ENCODE peak calls at places on chromosome 21, in six cellular contexts. Y is astrocyte of the spinal cord, T is GF-D8, O is AG10803, D is T1000, I is germinal center. M is an unnamed sample.

GRCh38 chr21:43865471-43866181 is 603 bp downstream of the AGPAT3 start:
- DNase-seq in Y (no peak), T (no peak), O (peak), D (no peak), I (peak), M (peak)

GRCh38 chr21:45533731-45534571 is 8.3 kb downstream of the SLC19A1 start:
- DNase-seq in Y (no peak), T (no peak), O (no peak), D (no peak), I (no peak), M (no peak)

GRCh38 chr21:45211661-45212060 is 76.0 kb downstream of the POFUT2 start:
- DNase-seq in Y (no peak), T (peak), O (no peak), D (no peak), I (no peak), M (no peak)

GRCh38 chr21:31612889-31613785 is 46.4 kb upstream of the SOD1 start:
- DNase-seq in Y (no peak), T (no peak), O (peak), D (no peak), I (no peak), M (peak)

GRCh38 chr21:42063578-42064521 is 7.3 kb upstream of the UMODL1 start:
- DNase-seq in Y (no peak), T (no peak), O (no peak), D (no peak), I (peak), M (no peak)

GRCh38 chr21:42199488-42200463 is 19.2 kb upstream of the ABCG1 start:
- DNase-seq in Y (peak), T (peak), O (peak), D (no peak), I (no peak), M (peak)

GRCh38 chr21:35749904-35750303 is 310.4 kb downstream of the SETD4 start:
- DNase-seq in Y (no peak), T (no peak), O (no peak), D (no peak), I (no peak), M (no peak)

GRCh38 chr21:19998450-19998849 is 999.8 kb upstream of the NCAM2 start:
- DNase-seq in Y (no peak), T (no peak), O (no peak), D (no peak), I (no peak), M (no peak)

GRCh38 chr21:41706263-41706639 is 60.6 kb downstream of the RIPK4 start:
- DNase-seq in Y (no peak), T (no peak), O (no peak), D (no peak), I (no peak), M (no peak)

GRCh38 chr21:38319781-38320180 is 63.0 kb downstream of the KCNJ15 start:
- DNase-seq in Y (no peak), T (no peak), O (peak), D (no peak), I (no peak), M (peak)

GRCh38 chr21:38982096-38982495 is 176.4 kb downstream of the ETS2 start:
- DNase-seq in Y (no peak), T (no peak), O (peak), D (no peak), I (no peak), M (peak)

GRCh38 chr21:35016071-35016470 is 33.0 kb downstream of the RUNX1 start:
- DNase-seq in Y (no peak), T (no peak), O (no peak), D (no peak), I (no peak), M (no peak)

GRCh38 chr21:15409031-15409430 is 320.8 kb upstream of the USP25 start:
- DNase-seq in Y (no peak), T (no peak), O (no peak), D (no peak), I (no peak), M (no peak)

GRCh38 chr21:29384608-29385359 is 86.1 kb downstream of the BACH1 start:
- DNase-seq in Y (no peak), T (no peak), O (no peak), D (no peak), I (no peak), M (no peak)

GRCh38 chr21:17688912-17689874 is 76.5 kb upstream of the BTG3 start:
- DNase-seq in Y (peak), T (peak), O (no peak), D (peak), I (no peak), M (peak)

GRCh38 chr21:14841511-14842472 is 223.0 kb downstream of the NRIP1 start:
- DNase-seq in Y (no peak), T (no peak), O (no peak), D (no peak), I (no peak), M (no peak)

GRCh38 chr21:38544681-38545080 is 46.4 kb upstream of the ERG start:
- DNase-seq in Y (no peak), T (no peak), O (peak), D (no peak), I (no peak), M (peak)

GRCh38 chr21:41601573-41602371 is 93.8 kb upstream of the TMPRSS2 start:
- DNase-seq in Y (no peak), T (no peak), O (peak), D (no peak), I (no peak), M (peak)

GRCh38 chr21:43370091-43370658 is 56.8 kb downstream of the SIK1 start:
- DNase-seq in Y (peak), T (no peak), O (peak), D (no peak), I (no peak), M (no peak)

GRCh38 chr21:33244781-33245105 is 15.0 kb downstream of the IFNAR2 start:
- DNase-seq in Y (no peak), T (peak), O (no peak), D (no peak), I (no peak), M (no peak)

GRCh38 chr21:35603471-35603870 is 456.9 kb downstream of the SETD4 start:
- DNase-seq in Y (no peak), T (no peak), O (no peak), D (no peak), I (no peak), M (peak)

GRCh38 chr21:28419110-28419509 is 573.6 kb downstream of the LTN1 start:
- DNase-seq in Y (peak), T (no peak), O (peak), D (no peak), I (no peak), M (peak)

GRCh38 chr21:43921979-43922945 is 57.2 kb downstream of the AGPAT3 start:
- DNase-seq in Y (no peak), T (peak), O (no peak), D (no peak), I (peak), M (no peak)

GRCh38 chr21:45406801-45407628 is 2.0 kb downstream of the COL18A1 start:
- DNase-seq in Y (peak), T (no peak), O (no peak), D (no peak), I (no peak), M (peak)

GRCh38 chr21:29719561-29719960 is 220.2 kb downstream of the GRIK1 start:
- DNase-seq in Y (no peak), T (no peak), O (no peak), D (no peak), I (no peak), M (no peak)

GRCh38 chr21:36104306-36105300 is 30.3 kb upstream of the CBR3 start:
- DNase-seq in Y (peak), T (no peak), O (peak), D (no peak), I (peak), M (peak)